ENCODE peak calls at places on chromosome 18, in nine cellular contexts. One of them, this sample, is unnamed.

GRCh38 chr18:34990571-34990970 is 50.6 kb upstream of the MAPRE2 start:
- DNase-seq in heart right ventricle: no peak
- DNase-seq in aorta: peak; percentile 52
- DNase-seq in astrocyte of the spinal cord: peak; percentile 27
- DNase-seq in CD8-positive, alpha-beta memory T cell: no peak
- DNase-seq in NT2/D1: no peak
- DNase-seq in GM23338: no peak
- DNase-seq in tibial artery: peak; percentile 24
- DNase-seq in CD4-positive, CD25-positive, alpha-beta regulatory T cell: no peak
- DNase-seq in this sample: no peak

GRCh38 chr18:74897971-74898657 is 300.4 kb downstream of the ZNF407 start:
- DNase-seq in heart right ventricle: no peak
- DNase-seq in aorta: no peak
- DNase-seq in astrocyte of the spinal cord: peak; percentile 76
- DNase-seq in CD8-positive, alpha-beta memory T cell: no peak
- DNase-seq in NT2/D1: no peak
- DNase-seq in GM23338: no peak
- DNase-seq in tibial artery: no peak
- DNase-seq in CD4-positive, CD25-positive, alpha-beta regulatory T cell: no peak
- DNase-seq in this sample: no peak

GRCh38 chr18:51195602-51196115 is 1.8 kb downstream of the MEX3C start:
- DNase-seq in heart right ventricle: no peak
- DNase-seq in aorta: no peak
- DNase-seq in astrocyte of the spinal cord: peak; percentile 69
- DNase-seq in CD8-positive, alpha-beta memory T cell: peak; percentile 44
- DNase-seq in NT2/D1: peak; percentile 61
- DNase-seq in GM23338: peak; percentile 94
- DNase-seq in tibial artery: no peak
- DNase-seq in CD4-positive, CD25-positive, alpha-beta regulatory T cell: no peak
- DNase-seq in this sample: no peak

GRCh38 chr18:22346342-22346967 is 71.3 kb downstream of the CTAGE1 start:
- DNase-seq in heart right ventricle: no peak
- DNase-seq in aorta: peak; percentile 80
- DNase-seq in astrocyte of the spinal cord: peak; percentile 73
- DNase-seq in CD8-positive, alpha-beta memory T cell: peak; percentile 59
- DNase-seq in NT2/D1: no peak
- DNase-seq in GM23338: no peak
- DNase-seq in tibial artery: peak; percentile 85
- DNase-seq in CD4-positive, CD25-positive, alpha-beta regulatory T cell: no peak
- DNase-seq in this sample: no peak

GRCh38 chr18:3903341-3903740 is 453.4 kb downstream of the TGIF1 start:
- DNase-seq in heart right ventricle: no peak
- DNase-seq in aorta: no peak
- DNase-seq in astrocyte of the spinal cord: peak; percentile 94
- DNase-seq in CD8-positive, alpha-beta memory T cell: no peak
- DNase-seq in NT2/D1: no peak
- DNase-seq in GM23338: no peak
- DNase-seq in tibial artery: no peak
- DNase-seq in CD4-positive, CD25-positive, alpha-beta regulatory T cell: no peak
- DNase-seq in this sample: no peak

GRCh38 chr18:74476154-74476553 is 19.0 kb upstream of the DIPK1C start:
- DNase-seq in heart right ventricle: peak; percentile 42
- DNase-seq in aorta: no peak
- DNase-seq in astrocyte of the spinal cord: no peak
- DNase-seq in CD8-positive, alpha-beta memory T cell: no peak
- DNase-seq in NT2/D1: no peak
- DNase-seq in GM23338: peak; percentile 74
- DNase-seq in tibial artery: no peak
- DNase-seq in CD4-positive, CD25-positive, alpha-beta regulatory T cell: no peak
- DNase-seq in this sample: no peak

GRCh38 chr18:62767321-62767720 is 52.0 kb downstream of the PHLPP1 start:
- DNase-seq in heart right ventricle: no peak
- DNase-seq in aorta: no peak
- DNase-seq in astrocyte of the spinal cord: peak; percentile 82
- DNase-seq in CD8-positive, alpha-beta memory T cell: no peak
- DNase-seq in NT2/D1: no peak
- DNase-seq in GM23338: no peak
- DNase-seq in tibial artery: no peak
- DNase-seq in CD4-positive, CD25-positive, alpha-beta regulatory T cell: no peak
- DNase-seq in this sample: no peak

GRCh38 chr18:28802546-28802945 is 625.6 kb upstream of the CDH2 start:
- DNase-seq in heart right ventricle: no peak
- DNase-seq in aorta: no peak
- DNase-seq in astrocyte of the spinal cord: peak; percentile 36
- DNase-seq in CD8-positive, alpha-beta memory T cell: no peak
- DNase-seq in NT2/D1: no peak
- DNase-seq in GM23338: no peak
- DNase-seq in tibial artery: no peak
- DNase-seq in CD4-positive, CD25-positive, alpha-beta regulatory T cell: no peak
- DNase-seq in this sample: no peak

GRCh38 chr18:79533146-79533545 is 137.4 kb downstream of the NFATC1 start:
- DNase-seq in heart right ventricle: no peak
- DNase-seq in aorta: peak; percentile 36
- DNase-seq in astrocyte of the spinal cord: no peak
- DNase-seq in CD8-positive, alpha-beta memory T cell: no peak
- DNase-seq in NT2/D1: no peak
- DNase-seq in GM23338: no peak
- DNase-seq in tibial artery: peak; percentile 19
- DNase-seq in CD4-positive, CD25-positive, alpha-beta regulatory T cell: no peak
- DNase-seq in this sample: no peak

GRCh38 chr18:40413160-40413559 is 1541.9 kb upstream of the PIK3C3 start:
- DNase-seq in heart right ventricle: no peak
- DNase-seq in aorta: no peak
- DNase-seq in astrocyte of the spinal cord: peak; percentile 24
- DNase-seq in CD8-positive, alpha-beta memory T cell: no peak
- DNase-seq in NT2/D1: peak; percentile 38
- DNase-seq in GM23338: peak; percentile 69
- DNase-seq in tibial artery: no peak
- DNase-seq in CD4-positive, CD25-positive, alpha-beta regulatory T cell: no peak
- DNase-seq in this sample: no peak

GRCh38 chr18:23921716-23922285 is 92.8 kb upstream of the TTC39C start:
- DNase-seq in heart right ventricle: no peak
- DNase-seq in aorta: no peak
- DNase-seq in astrocyte of the spinal cord: no peak
- DNase-seq in CD8-positive, alpha-beta memory T cell: no peak
- DNase-seq in NT2/D1: no peak
- DNase-seq in GM23338: peak; percentile 43
- DNase-seq in tibial artery: no peak
- DNase-seq in CD4-positive, CD25-positive, alpha-beta regulatory T cell: no peak
- DNase-seq in this sample: no peak

GRCh38 chr18:48623468-48624220 is 84.8 kb downstream of the CTIF start:
- DNase-seq in heart right ventricle: no peak
- DNase-seq in aorta: no peak
- DNase-seq in astrocyte of the spinal cord: peak; percentile 88
- DNase-seq in CD8-positive, alpha-beta memory T cell: no peak
- DNase-seq in NT2/D1: no peak
- DNase-seq in GM23338: no peak
- DNase-seq in tibial artery: no peak
- DNase-seq in CD4-positive, CD25-positive, alpha-beta regulatory T cell: no peak
- DNase-seq in this sample: no peak
- H3K4me3 ChIP-seq in heart right ventricle: no peak overlapping the region
- H3K4me3 ChIP-seq in aorta: no peak overlapping the region
- H3K4me3 ChIP-seq in astrocyte of the spinal cord: no peak overlapping the region
- H3K4me3 ChIP-seq in CD8-positive, alpha-beta memory T cell: no peak overlapping the region
- H3K4me3 ChIP-seq in NT2/D1: no peak overlapping the region
- H3K4me3 ChIP-seq in GM23338: no peak overlapping the region
- H3K4me3 ChIP-seq in tibial artery: no peak overlapping the region
- H3K4me3 ChIP-seq in CD4-positive, CD25-positive, alpha-beta regulatory T cell: no peak overlapping the region
- H3K4me3 ChIP-seq in this sample: no peak overlapping the region

GRCh38 chr18:46334200-46334553 is 230.0 kb downstream of the HAUS1 start:
- DNase-seq in heart right ventricle: no peak
- DNase-seq in aorta: no peak
- DNase-seq in astrocyte of the spinal cord: no peak
- DNase-seq in CD8-positive, alpha-beta memory T cell: no peak
- DNase-seq in NT2/D1: no peak
- DNase-seq in GM23338: no peak
- DNase-seq in tibial artery: no peak
- DNase-seq in CD4-positive, CD25-positive, alpha-beta regulatory T cell: no peak
- DNase-seq in this sample: no peak
- H3K4me3 ChIP-seq in heart right ventricle: peak overlapping the region; percentile 62
- H3K4me3 ChIP-seq in aorta: peak overlapping the region; percentile 92
- H3K4me3 ChIP-seq in astrocyte of the spinal cord: peak overlapping the region; percentile 36
- H3K4me3 ChIP-seq in CD8-positive, alpha-beta memory T cell: no peak overlapping the region
- H3K4me3 ChIP-seq in NT2/D1: peak overlapping the region; percentile 40
- H3K4me3 ChIP-seq in GM23338: peak overlapping the region; percentile 87
- H3K4me3 ChIP-seq in tibial artery: peak overlapping the region; percentile 52
- H3K4me3 ChIP-seq in CD4-positive, CD25-positive, alpha-beta regulatory T cell: no peak overlapping the region
- H3K4me3 ChIP-seq in this sample: no peak overlapping the region

GRCh38 chr18:49368876-49369440 is 91.5 kb downstream of the DYM start:
- DNase-seq in heart right ventricle: no peak
- DNase-seq in aorta: peak; percentile 58
- DNase-seq in astrocyte of the spinal cord: peak; percentile 51
- DNase-seq in CD8-positive, alpha-beta memory T cell: no peak
- DNase-seq in NT2/D1: no peak
- DNase-seq in GM23338: peak; percentile 30
- DNase-seq in tibial artery: no peak
- DNase-seq in CD4-positive, CD25-positive, alpha-beta regulatory T cell: no peak
- DNase-seq in this sample: no peak
- H3K4me3 ChIP-seq in heart right ventricle: no peak overlapping the region
- H3K4me3 ChIP-seq in aorta: no peak overlapping the region
- H3K4me3 ChIP-seq in astrocyte of the spinal cord: no peak overlapping the region
- H3K4me3 ChIP-seq in CD8-positive, alpha-beta memory T cell: no peak overlapping the region
- H3K4me3 ChIP-seq in NT2/D1: no peak overlapping the region
- H3K4me3 ChIP-seq in GM23338: no peak overlapping the region
- H3K4me3 ChIP-seq in tibial artery: no peak overlapping the region
- H3K4me3 ChIP-seq in CD4-positive, CD25-positive, alpha-beta regulatory T cell: no peak overlapping the region
- H3K4me3 ChIP-seq in this sample: no peak overlapping the region

GRCh38 chr18:61581578-61582204 is 248.5 kb downstream of the CDH20 start:
- DNase-seq in heart right ventricle: peak; percentile 82
- DNase-seq in aorta: peak; percentile 77
- DNase-seq in astrocyte of the spinal cord: peak; percentile 61
- DNase-seq in CD8-positive, alpha-beta memory T cell: peak; percentile 51
- DNase-seq in NT2/D1: peak; percentile 55
- DNase-seq in GM23338: peak; percentile 88
- DNase-seq in tibial artery: peak; percentile 65
- DNase-seq in CD4-positive, CD25-positive, alpha-beta regulatory T cell: peak; percentile 35
- DNase-seq in this sample: no peak
- H3K4me3 ChIP-seq in heart right ventricle: peak overlapping the region; percentile 47
- H3K4me3 ChIP-seq in aorta: no peak overlapping the region
- H3K4me3 ChIP-seq in astrocyte of the spinal cord: peak overlapping the region; percentile 33
- H3K4me3 ChIP-seq in CD8-positive, alpha-beta memory T cell: no peak overlapping the region
- H3K4me3 ChIP-seq in NT2/D1: peak overlapping the region; percentile 36
- H3K4me3 ChIP-seq in GM23338: peak overlapping the region; percentile 72
- H3K4me3 ChIP-seq in tibial artery: peak overlapping the region; percentile 52
- H3K4me3 ChIP-seq in CD4-positive, CD25-positive, alpha-beta regulatory T cell: no peak overlapping the region
- H3K4me3 ChIP-seq in this sample: no peak overlapping the region

DNA sequence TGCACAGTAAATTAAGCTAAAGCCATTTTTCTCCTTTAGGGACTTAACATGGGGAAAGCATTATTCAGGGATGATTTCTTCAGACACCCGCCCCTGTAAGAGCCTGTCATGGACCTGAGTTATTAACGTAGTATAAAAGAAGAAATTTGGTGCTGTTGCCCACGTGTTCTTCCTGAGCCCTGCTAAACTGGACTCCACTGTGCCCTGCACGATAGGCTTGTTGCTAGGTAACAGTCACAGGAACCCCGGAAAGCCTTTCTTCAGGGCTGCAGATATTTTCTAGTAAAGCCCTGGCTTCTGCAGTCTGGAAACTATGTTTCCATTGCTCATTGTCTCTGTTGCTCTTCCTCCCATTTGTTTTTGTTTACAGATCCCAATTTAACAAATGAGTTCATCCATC is 157.9 kb downstream of the LRRC30 start:
- DNase-seq in heart right ventricle: no peak
- DNase-seq in aorta: no peak
- DNase-seq in astrocyte of the spinal cord: no peak
- DNase-seq in CD8-positive, alpha-beta memory T cell: no peak
- DNase-seq in NT2/D1: no peak
- DNase-seq in GM23338: no peak
- DNase-seq in tibial artery: no peak
- DNase-seq in CD4-positive, CD25-positive, alpha-beta regulatory T cell: no peak
- DNase-seq in this sample: no peak
- H3K4me3 ChIP-seq in heart right ventricle: no peak overlapping the region
- H3K4me3 ChIP-seq in aorta: no peak overlapping the region
- H3K4me3 ChIP-seq in astrocyte of the spinal cord: no peak overlapping the region
- H3K4me3 ChIP-seq in CD8-positive, alpha-beta memory T cell: no peak overlapping the region
- H3K4me3 ChIP-seq in NT2/D1: no peak overlapping the region
- H3K4me3 ChIP-seq in GM23338: no peak overlapping the region
- H3K4me3 ChIP-seq in tibial artery: no peak overlapping the region
- H3K4me3 ChIP-seq in CD4-positive, CD25-positive, alpha-beta regulatory T cell: no peak overlapping the region
- H3K4me3 ChIP-seq in this sample: no peak overlapping the region

DNA sequence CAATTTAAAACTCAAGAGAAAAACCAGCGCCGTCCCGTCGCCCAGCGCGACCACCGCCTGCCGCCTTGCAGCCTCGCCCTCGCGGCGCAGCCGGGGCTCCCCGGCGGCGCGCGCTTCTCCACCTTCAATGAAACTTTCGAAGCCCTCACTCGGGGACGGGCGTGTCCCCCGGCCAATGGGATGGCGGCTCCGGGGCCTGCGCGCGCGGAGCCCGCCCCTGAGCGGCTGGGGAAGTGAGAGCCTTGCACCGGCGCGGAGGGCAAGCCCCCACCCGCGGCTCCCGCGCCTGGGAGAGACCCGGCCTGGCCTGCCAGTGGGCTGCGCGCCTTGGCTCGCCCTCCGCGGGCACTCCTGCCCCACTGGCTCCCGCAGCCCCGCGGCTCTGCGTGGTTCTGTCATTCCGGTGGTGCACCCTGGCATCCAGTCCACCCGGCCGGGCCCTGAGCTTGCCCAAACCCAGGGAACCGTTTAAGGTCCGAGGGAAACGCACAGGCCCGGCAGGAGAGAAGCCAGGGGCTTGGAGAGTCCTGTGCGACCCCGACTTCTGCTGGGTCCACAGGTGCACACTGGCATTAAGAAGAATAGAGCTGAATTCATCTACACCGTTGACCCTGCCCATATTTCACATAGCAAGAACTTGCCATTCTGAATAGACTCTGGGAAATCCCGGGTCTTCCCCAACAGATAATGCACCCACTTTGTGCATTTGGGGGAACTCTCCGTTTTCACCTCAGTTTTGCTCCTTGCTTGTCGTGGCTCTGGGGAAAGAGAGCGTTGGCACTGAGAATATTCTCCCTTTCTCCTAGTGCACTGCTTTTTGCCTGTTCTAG is at the start of gene PIEZO2:
- DNase-seq in heart right ventricle: peak; percentile 36
- DNase-seq in aorta: peak; percentile 80
- DNase-seq in astrocyte of the spinal cord: peak; percentile 46
- DNase-seq in CD8-positive, alpha-beta memory T cell: no peak
- DNase-seq in NT2/D1: peak; percentile 43
- DNase-seq in GM23338: peak; percentile 85
- DNase-seq in tibial artery: peak; percentile 38
- DNase-seq in CD4-positive, CD25-positive, alpha-beta regulatory T cell: no peak
- DNase-seq in this sample: peak; percentile 49
- H3K4me3 ChIP-seq in heart right ventricle: peak within 1 kb of the TSS; percentile 33
- H3K4me3 ChIP-seq in aorta: peak within 1 kb of the TSS; percentile 45
- H3K4me3 ChIP-seq in astrocyte of the spinal cord: peak within 1 kb of the TSS; percentile 34
- H3K4me3 ChIP-seq in CD8-positive, alpha-beta memory T cell: no peak within 1 kb of the TSS
- H3K4me3 ChIP-seq in NT2/D1: peak within 1 kb of the TSS; percentile 54
- H3K4me3 ChIP-seq in GM23338: peak within 1 kb of the TSS; percentile 65
- H3K4me3 ChIP-seq in tibial artery: peak within 1 kb of the TSS; percentile 60
- H3K4me3 ChIP-seq in CD4-positive, CD25-positive, alpha-beta regulatory T cell: no peak within 1 kb of the TSS
- H3K4me3 ChIP-seq in this sample: peak within 1 kb of the TSS; percentile 62

GRCh38 chr18:9104244-9104901 is 1.9 kb downstream of the NDUFV2 start:
- DNase-seq in heart right ventricle: no peak
- DNase-seq in aorta: no peak
- DNase-seq in astrocyte of the spinal cord: no peak
- DNase-seq in CD8-positive, alpha-beta memory T cell: no peak
- DNase-seq in NT2/D1: no peak
- DNase-seq in GM23338: no peak
- DNase-seq in tibial artery: no peak
- DNase-seq in CD4-positive, CD25-positive, alpha-beta regulatory T cell: no peak
- DNase-seq in this sample: no peak
- H3K4me3 ChIP-seq in heart right ventricle: peak overlapping the region; percentile 55
- H3K4me3 ChIP-seq in aorta: peak overlapping the region; percentile 97
- H3K4me3 ChIP-seq in astrocyte of the spinal cord: peak overlapping the region; percentile 82
- H3K4me3 ChIP-seq in CD8-positive, alpha-beta memory T cell: peak overlapping the region; percentile 70
- H3K4me3 ChIP-seq in NT2/D1: peak overlapping the region; percentile 78
- H3K4me3 ChIP-seq in GM23338: peak overlapping the region; percentile 81
- H3K4me3 ChIP-seq in tibial artery: peak overlapping the region; percentile 77
- H3K4me3 ChIP-seq in CD4-positive, CD25-positive, alpha-beta regulatory T cell: peak overlapping the region; percentile 98
- H3K4me3 ChIP-seq in this sample: peak overlapping the region; percentile 86

GRCh38 chr18:67514465-67514864 is 2.1 kb downstream of the DSEL start:
- DNase-seq in heart right ventricle: no peak
- DNase-seq in aorta: no peak
- DNase-seq in astrocyte of the spinal cord: no peak
- DNase-seq in CD8-positive, alpha-beta memory T cell: no peak
- DNase-seq in NT2/D1: no peak
- DNase-seq in GM23338: no peak
- DNase-seq in tibial artery: no peak
- DNase-seq in CD4-positive, CD25-positive, alpha-beta regulatory T cell: no peak
- DNase-seq in this sample: no peak
- H3K4me3 ChIP-seq in heart right ventricle: no peak overlapping the region
- H3K4me3 ChIP-seq in aorta: peak overlapping the region; percentile 68
- H3K4me3 ChIP-seq in astrocyte of the spinal cord: peak overlapping the region; percentile 60
- H3K4me3 ChIP-seq in CD8-positive, alpha-beta memory T cell: no peak overlapping the region
- H3K4me3 ChIP-seq in NT2/D1: no peak overlapping the region
- H3K4me3 ChIP-seq in GM23338: peak overlapping the region; percentile 94
- H3K4me3 ChIP-seq in tibial artery: peak overlapping the region; percentile 83
- H3K4me3 ChIP-seq in CD4-positive, CD25-positive, alpha-beta regulatory T cell: no peak overlapping the region
- H3K4me3 ChIP-seq in this sample: no peak overlapping the region

This sample was measured in GM12864.